ENCODE peak calls at places on chromosomes 3 and 15, in eight cellular contexts. E is kidney glomerular epithelial cell; D is fibroblast of mammary gland; M is neural progenitor cell; W is NCI-H1105 treated with DMSO at 0.1 percent for 48 hours; T is effector CD4-positive, alpha-beta T cell; U is spleen; N is transverse colon. R is an unnamed sample.

GRCh38 chr3:16239776-16240175 is 25.0 kb downstream of the DPH3 start:
- DNase-seq in E (no peak), U (no peak), D (peak), T (no peak), M (peak), N (no peak), W (no peak), R (no peak)

GRCh38 chr3:13133011-13133410 is 59.8 kb upstream of the IQSEC1 start:
- DNase-seq in D (no peak), N (no peak), T (no peak), E (no peak), W (no peak), M (no peak), U (no peak), R (no peak)

GRCh38 chr3:56962200-56962599 is 98.3 kb upstream of the SPATA12 start:
- DNase-seq in W (no peak), M (no peak), D (no peak), U (no peak), N (no peak), T (no peak), E (no peak), R (no peak)

GRCh38 chr3:106006001-106006400 is 137.2 kb upstream of the CBLB start:
- DNase-seq in E (no peak), D (peak), M (no peak), N (no peak), W (no peak), T (no peak), U (no peak), R (no peak)

GRCh38 chr3:97871206-97871605 is 49.4 kb downstream of the CRYBG3 start:
- DNase-seq in N (no peak), E (no peak), U (no peak), T (no peak), W (no peak), M (no peak), D (peak), R (no peak)

GRCh38 chr3:133292251-133292650 is 107.6 kb upstream of the BFSP2 start:
- DNase-seq in W (peak), D (no peak), T (no peak), N (no peak), U (no peak), E (no peak), M (no peak), R (no peak)

GRCh38 chr3:41174703-41174964 is 24.7 kb upstream of the CTNNB1 start:
- DNase-seq in M (no peak), W (no peak), N (no peak), U (no peak), D (no peak), T (no peak), E (no peak), R (no peak)

GRCh38 chr3:117105650-117106049 is 396.1 kb downstream of the TUSC7 start:
- DNase-seq in U (no peak), T (no peak), W (no peak), E (no peak), N (no peak), M (no peak), D (peak), R (no peak)

GRCh38 chr15:28094732-28095521 is 4.2 kb downstream of the OCA2 start:
- DNase-seq in W (no peak), E (no peak), M (peak), U (peak), T (no peak), N (peak), D (no peak), R (no peak)

GRCh38 chr3:117526485-117527079 is 817.0 kb downstream of the TUSC7 start:
- DNase-seq in E (no peak), M (peak), D (peak), N (peak), W (peak), U (no peak), T (no peak), R (no peak)

GRCh38 chr3:8986741-8987672 is 23.7 kb upstream of the RAD18 start:
- DNase-seq in W (no peak), T (no peak), U (peak), D (no peak), E (no peak), M (no peak), N (no peak), R (no peak)